ENCODE peak calls at places on chromosomes 4 and X, in six cellular contexts. B, G, Z, X, U and I are unnamed samples. For H3K4me1, the result is how much of the 10 kb centered on the place peaks cover.

GRCh38 chr4:159764343-159764952 is 661.6 kb downstream of the RAPGEF2 start:
- DNase-seq in B (no peak), Z (peak), X (no peak), U (no peak), G (no peak), I (no peak)

GRCh38 chr4:37670249-37670648 is 15.9 kb downstream of the RELL1 start:
- DNase-seq in G (no peak), U (no peak), B (no peak), Z (no peak), X (no peak), I (no peak)

GRCh38 chr4:175637762-175638161 is 174.3 kb downstream of the GPM6A start:
- DNase-seq in Z (no peak), X (no peak), G (no peak), U (no peak), B (no peak), I (no peak)

GRCh38 chrX:102746134-102746584 is 25.6 kb downstream of the GPRASP3 start:
- DNase-seq in G (peak), U (peak), Z (peak), X (peak), B (no peak), I (no peak)

GRCh38 chr4:153798901-153799707 is 10.2 kb upstream of the SFRP2 start:
- DNase-seq in B (no peak), G (no peak), U (no peak), Z (no peak), X (no peak), I (no peak)

GRCh38 chr4:66539745-66540144 is 869.5 kb upstream of the EPHA5 start:
- DNase-seq in X (no peak), U (no peak), Z (no peak), B (no peak), G (no peak), I (no peak)

GRCh38 chr4:7668826-7669225 is 234.1 kb upstream of the PSAPL1 start:
- DNase-seq in Z (no peak), U (no peak), X (no peak), B (no peak), G (no peak), I (no peak)

GRCh38 chr4:118290951-118291350 is 61.9 kb downstream of the PRSS12 start:
- DNase-seq in B (no peak), U (no peak), Z (no peak), G (no peak), X (no peak), I (no peak)

GRCh38 chr4:1458581-1458980 is 52.3 kb upstream of the NKX1-1 start:
- DNase-seq in X (no peak), G (no peak), B (no peak), Z (no peak), U (no peak), I (no peak)

GRCh38 chrX:56802921-56803848 is 74.1 kb downstream of the NBDY start:
- DNase-seq in Z (peak), U (peak), G (peak), X (peak), B (peak), I (no peak)

GRCh38 chrX:16993791-16994318 is 47.4 kb downstream of the REPS2 start:
- DNase-seq in B (no peak), Z (no peak), G (no peak), X (no peak), U (no peak), I (no peak)

GRCh38 chr4:190014771-190015537 is 12.1 kb downstream of the FRG2 start:
- DNase-seq in X (peak), B (no peak), G (no peak), U (no peak), Z (no peak), I (no peak)

GRCh38 chrX:32126997-32127396 is 1055.2 kb upstream of the FTHL17 start:
- DNase-seq in Z (no peak), U (no peak), X (no peak), B (no peak), G (no peak), I (no peak)

GRCh38 chrX:75038925-75039324 is 113.7 kb upstream of the NEXMIF start:
- DNase-seq in G (no peak), X (no peak), U (no peak), Z (no peak), B (no peak), I (no peak)

GRCh38 chr4:130077275-130077674 is 981.3 kb downstream of the C4orf33 start:
- DNase-seq in X (no peak), Z (no peak), G (no peak), B (no peak), U (no peak), I (no peak)

DNA sequence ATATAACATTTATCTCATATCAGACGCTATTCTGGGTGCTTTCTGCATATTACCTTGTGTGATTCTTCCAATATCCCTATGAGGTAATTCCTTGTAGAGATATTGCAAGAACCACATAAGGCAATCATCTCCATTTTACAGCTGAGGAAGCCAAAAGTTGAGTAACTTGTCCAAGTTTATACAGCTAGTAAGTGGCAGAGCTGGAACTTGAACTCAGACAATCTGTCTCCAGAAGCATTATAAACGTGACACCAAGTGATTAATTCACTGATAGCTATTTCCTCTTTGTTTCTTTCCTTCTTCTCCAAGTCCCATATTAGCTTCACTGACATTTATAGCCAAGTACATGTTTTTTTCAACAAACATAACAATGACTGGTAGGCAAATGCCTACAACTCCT is 7.3 kb downstream of the EMCN start:
- DNase-seq in X (no peak), U (no peak), Z (no peak), G (no peak), B (no peak), I (no peak)
- H3K27ac ChIP-seq in X (no peak), U (no peak), Z (no peak), G (no peak), B (no peak), I (no peak)

DNA sequence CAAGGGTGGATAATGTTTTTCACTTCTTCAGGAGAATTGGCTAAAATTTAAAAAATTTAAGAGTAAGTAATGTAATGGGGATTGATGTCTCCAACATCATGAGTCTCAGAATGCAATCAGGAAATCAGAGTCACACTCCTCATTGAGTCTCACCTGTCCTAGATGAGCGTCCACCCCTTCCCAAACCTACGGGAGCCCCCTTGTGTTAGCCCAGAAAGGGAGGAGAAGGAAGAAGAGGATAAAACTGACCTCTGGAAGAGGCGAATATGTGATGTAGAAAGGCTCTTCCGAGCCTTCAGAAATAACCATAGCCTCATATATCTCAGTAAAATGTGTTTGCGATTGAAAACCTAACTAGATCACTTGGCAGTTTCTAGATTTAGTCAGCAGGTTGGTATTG is 157.1 kb downstream of the DCLK2 start:
- DNase-seq in G (no peak), Z (no peak), B (no peak), X (no peak), U (no peak), I (no peak)
- H3K4me1 ChIP-seq in G (under half), Z (under half), B (under half), X (under half), U (under half), I (under half)

DNA sequence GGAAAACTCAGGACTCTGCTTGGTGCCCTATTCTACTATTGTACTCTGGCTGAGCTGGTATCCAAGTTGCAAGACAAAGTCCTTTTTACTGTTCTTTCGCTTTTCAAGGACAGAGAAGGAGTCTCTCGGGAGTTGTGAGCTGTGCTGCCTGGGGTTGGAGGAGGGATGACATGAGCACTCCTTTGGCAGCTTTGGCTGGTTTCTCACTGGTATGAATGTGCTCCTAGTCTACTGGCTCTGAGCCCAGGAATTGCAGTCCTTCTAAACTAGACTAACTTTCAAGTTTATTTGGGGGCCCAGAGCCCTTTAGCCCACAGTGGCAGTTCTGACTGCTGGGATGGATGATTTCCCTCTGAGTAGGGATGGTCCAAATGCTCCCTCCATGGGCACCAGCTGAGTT is 997.1 kb downstream of the RAB28 start:
- DNase-seq in G (peak), U (no peak), X (no peak), Z (no peak), B (no peak), I (no peak)
- H3K27ac ChIP-seq in G (peak), U (peak), X (no peak), Z (no peak), B (no peak), I (no peak)

DNA sequence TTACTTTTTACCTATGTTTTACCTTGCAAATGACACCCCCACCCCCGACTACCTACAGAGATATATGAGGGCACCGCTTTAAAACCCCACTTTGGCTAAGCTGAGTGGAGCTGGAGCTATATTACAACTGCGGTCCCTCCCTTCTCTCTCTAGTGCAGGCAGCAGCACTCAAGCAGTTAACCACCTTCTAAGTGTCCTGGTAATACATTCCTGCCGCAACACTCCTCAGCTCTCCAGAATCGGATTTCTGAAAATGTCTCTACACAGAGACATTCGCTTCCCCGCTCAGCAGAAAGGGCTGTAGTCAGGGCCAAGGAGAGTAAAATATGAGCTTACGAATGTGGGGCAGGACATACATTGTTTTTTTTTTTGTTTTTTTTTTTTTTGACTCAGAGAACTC is 287.1 kb upstream of the TET2 start:
- DNase-seq in X (no peak), U (no peak), G (no peak), B (no peak), Z (no peak), I (no peak)
- H3K4me1 ChIP-seq in X (under half), U (under half), G (under half), B (under half), Z (under half), I (under half)

GRCh38 chr4:142509881-142510280 is 336.2 kb downstream of the INPP4B start:
- DNase-seq in G (no peak), U (no peak), X (no peak), Z (no peak), B (no peak), I (no peak)

GRCh38 chr4:142516686-142517145 is 329.4 kb downstream of the INPP4B start:
- DNase-seq in Z (no peak), U (no peak), B (no peak), X (no peak), G (no peak), I (no peak)

DNA sequence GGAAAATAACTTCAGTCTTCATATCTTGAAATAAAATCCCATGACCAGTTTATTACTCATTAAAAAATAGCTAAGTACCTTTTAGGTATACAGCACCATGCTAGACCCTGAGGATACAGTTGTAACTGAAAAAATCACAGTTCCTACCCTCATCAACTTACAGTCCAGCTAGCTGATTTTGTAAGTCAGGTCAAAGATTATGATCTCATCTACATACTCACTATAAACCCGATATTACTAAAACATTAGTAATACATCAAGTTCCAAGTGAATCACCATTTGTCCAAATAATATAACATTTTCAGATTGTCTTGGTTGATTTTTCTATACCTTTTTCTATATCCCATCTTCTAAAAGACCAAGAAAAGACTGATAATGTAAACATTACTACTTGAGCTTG is 333.9 kb downstream of the INPP4B start:
- DNase-seq in G (no peak), U (no peak), Z (no peak), B (no peak), X (no peak), I (no peak)
- H3K27ac ChIP-seq in G (no peak), U (no peak), Z (no peak), B (no peak), X (no peak), I (no peak)

GRCh38 chrX:40167240-40168182 is 69.8 kb upstream of the BCOR start:
- DNase-seq in X (peak), Z (peak), U (peak), G (no peak), B (no peak), I (no peak)

GRCh38 chrX:40171513-40172168 is 73.9 kb upstream of the BCOR start:
- DNase-seq in Z (peak), G (peak), X (no peak), B (no peak), U (peak), I (peak)

GRCh38 chrX:40170830-40171512 is 73.2 kb upstream of the BCOR start:
- DNase-seq in B (no peak), G (peak), X (no peak), U (no peak), Z (peak), I (no peak)

GRCh38 chrX:40168183-40169015 is 70.6 kb upstream of the BCOR start:
- DNase-seq in B (no peak), X (peak), G (no peak), U (no peak), Z (no peak), I (no peak)

GRCh38 chrX:40169193-40170086 is 71.7 kb upstream of the BCOR start:
- DNase-seq in Z (peak), U (peak), B (no peak), X (peak), G (no peak), I (peak)
- H3K4me1 ChIP-seq in Z (under half), U (under half), B (under half), X (under half), G (half or more), I (under half)

DNA sequence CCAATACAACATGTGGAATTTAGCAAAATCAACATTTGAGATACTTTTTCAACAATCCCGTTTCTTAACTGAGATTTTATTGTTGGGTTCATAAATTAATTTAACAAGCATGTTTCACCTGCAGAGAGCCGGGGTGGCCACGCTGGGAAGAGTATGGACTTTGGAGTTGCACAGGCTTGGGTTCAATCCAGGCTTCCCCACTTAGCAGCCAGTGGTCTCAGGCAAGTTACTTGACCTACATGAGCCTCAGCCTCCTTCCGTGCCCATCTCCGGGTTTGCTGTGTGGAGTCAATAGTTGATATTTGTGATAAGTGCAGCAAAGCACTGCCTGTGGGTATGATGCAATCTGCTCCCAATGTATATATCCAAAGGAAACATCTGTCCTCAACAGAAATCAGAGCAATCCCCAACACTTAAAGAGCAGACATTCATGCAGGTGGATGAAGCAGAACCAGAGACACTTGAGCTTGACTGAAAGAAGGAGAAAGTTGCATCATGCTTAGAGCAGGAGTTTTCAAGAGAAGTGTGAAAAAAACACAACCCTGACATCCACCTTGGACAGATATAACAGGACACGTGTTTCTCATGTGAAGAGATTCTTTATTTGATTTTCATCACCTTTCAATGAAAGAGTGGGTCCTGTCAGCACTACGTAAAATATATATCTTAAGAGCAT is 5.1 kb downstream of the CYTL1 start:
- DNase-seq in Z (no peak), G (no peak), U (no peak), X (no peak), B (no peak), I (no peak)
- H3K27ac ChIP-seq in Z (no peak), G (no peak), U (no peak), X (no peak), B (no peak), I (no peak)